ENCODE peak calls at places on chromosomes 7 and 10, in seven cellular contexts. T, E, M, I, D, L and S are unnamed samples.

GRCh38 chr10:59668081-59668480 is 41.6 kb downstream of the SLC16A9 start:
- DNase-seq in T (no peak), E (no peak), M (no peak), I (no peak), D (no peak), L (no peak), S (no peak)

GRCh38 chr7:140229591-140230516 is 53.1 kb upstream of the KDM7A start:
- DNase-seq in T (no peak), E (no peak), M (peak; percentile 80), I (peak; percentile 70), D (peak; percentile 63), L (no peak), S (no peak)

GRCh38 chr7:1811850-1812692 is 142.0 kb downstream of the ELFN1 start:
- DNase-seq in T (no peak), E (peak; percentile 63), M (no peak), I (no peak), D (peak; percentile 61), L (no peak), S (no peak)

GRCh38 chr7:108464743-108465142 is 8.5 kb upstream of the NRCAM start:
- DNase-seq in T (no peak), E (no peak), M (no peak), I (no peak), D (no peak), L (peak; percentile 45), S (no peak)

GRCh38 chr7:22860784-22861482 is 38.3 kb upstream of the TOMM7 start:
- DNase-seq in T (no peak), E (peak; percentile 32), M (no peak), I (peak; percentile 54), D (no peak), L (no peak), S (no peak)

GRCh38 chr7:48246073-48246472 is 74.8 kb downstream of the ABCA13 start:
- DNase-seq in T (peak; percentile 24), E (no peak), M (no peak), I (peak; percentile 45), D (no peak), L (no peak), S (no peak)

GRCh38 chr10:130023454-130024230 is 59.6 kb upstream of the EBF3 start:
- DNase-seq in T (no peak), E (peak; percentile 58), M (no peak), I (no peak), D (no peak), L (no peak), S (no peak)

GRCh38 chr10:127986543-127987466 is 79.9 kb downstream of the PTPRE start:
- DNase-seq in T (no peak), E (no peak), M (no peak), I (no peak), D (no peak), L (no peak), S (no peak)

GRCh38 chr7:65457705-65458104 is 84.0 kb downstream of the ZNF92 start:
- DNase-seq in T (no peak), E (no peak), M (no peak), I (no peak), D (no peak), L (no peak), S (no peak)

GRCh38 chr10:27252267-27253000 is 11.8 kb upstream of the ACBD5 start:
- DNase-seq in T (peak; percentile 29), E (peak; percentile 38), M (peak; percentile 85), I (peak; percentile 92), D (peak; percentile 91), L (peak; percentile 58), S (peak; percentile 59)

GRCh38 chr10:121378402-121378801 is 219.8 kb downstream of the FGFR2 start:
- DNase-seq in T (no peak), E (no peak), M (no peak), I (no peak), D (no peak), L (no peak), S (no peak)

GRCh38 chr10:132374612-132375011 is 22.4 kb upstream of the PWWP2B start:
- DNase-seq in T (no peak), E (no peak), M (no peak), I (no peak), D (no peak), L (no peak), S (no peak)

GRCh38 chr7:5223646-5224340 is 33.8 kb downstream of the WIPI2 start:
- DNase-seq in T (no peak), E (no peak), M (no peak), I (no peak), D (no peak), L (no peak), S (no peak)

GRCh38 chr10:43201545-43202131 is 63.4 kb downstream of the CSGALNACT2 start:
- DNase-seq in T (no peak), E (no peak), M (no peak), I (no peak), D (peak; percentile 17), L (no peak), S (no peak)

GRCh38 chr10:43233601-43234430 is 33.0 kb downstream of the RASGEF1A start:
- DNase-seq in T (no peak), E (no peak), M (no peak), I (no peak), D (no peak), L (no peak), S (no peak)

GRCh38 chr7:100639995-100640394 is 1.4 kb downstream of the TFR2 start:
- DNase-seq in T (no peak), E (no peak), M (no peak), I (no peak), D (no peak), L (no peak), S (no peak)

GRCh38 chr7:100641463-100641859 is at the start of gene TFR2:
- DNase-seq in T (no peak), E (no peak), M (no peak), I (no peak), D (no peak), L (no peak), S (no peak)

GRCh38 chr7:100642534-100642907 is 1.2 kb upstream of the TFR2 start:
- DNase-seq in T (no peak), E (no peak), M (peak; percentile 70), I (peak; percentile 73), D (peak; percentile 82), L (no peak), S (no peak)

GRCh38 chr7:100640438-100641410 is 628 bp downstream of the TFR2 start:
- DNase-seq in T (no peak), E (no peak), M (no peak), I (no peak), D (no peak), L (no peak), S (no peak)

DNA sequence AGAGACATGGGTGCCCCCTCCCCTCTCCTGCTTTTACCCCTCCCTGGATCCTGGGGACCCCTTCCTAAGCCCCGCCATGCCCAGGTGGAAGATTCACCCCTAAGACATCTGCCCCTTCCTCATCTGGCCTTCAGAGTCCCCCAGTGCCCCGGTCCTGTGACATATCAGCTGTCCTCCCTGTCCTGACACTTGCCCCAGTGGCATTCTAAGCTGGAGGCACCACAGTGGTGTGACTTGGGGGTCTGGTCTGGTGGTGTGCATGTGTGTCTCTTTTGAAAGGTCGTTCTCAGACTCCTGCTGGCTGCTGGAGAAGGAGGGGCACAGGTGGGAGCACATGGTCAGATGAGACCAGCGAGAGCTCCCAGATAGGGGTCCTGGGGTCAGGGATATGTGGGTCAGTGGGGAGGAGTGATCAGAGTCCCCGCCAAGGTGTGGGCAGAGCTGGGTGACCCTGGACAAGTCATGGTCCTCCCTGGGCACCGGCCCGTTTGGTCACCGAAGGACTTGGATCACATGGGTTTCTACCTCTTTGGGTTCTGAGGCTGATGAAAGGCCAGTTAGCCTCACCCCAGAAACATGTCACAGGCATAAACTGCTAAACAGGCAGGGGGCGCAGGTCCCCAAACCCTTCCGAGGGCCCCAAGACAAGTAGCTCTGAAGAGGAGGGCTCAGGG is 645 bp upstream of the TFR2 start:
- DNase-seq in T (no peak), E (no peak), M (no peak), I (peak; percentile 23), D (no peak), L (no peak), S (no peak)
- TF ChIP-seq CTCF in T (no peak), E (no peak), M (no peak), I (no peak), D (no peak), L (no peak), S (peak; percentile 11)

DNA sequence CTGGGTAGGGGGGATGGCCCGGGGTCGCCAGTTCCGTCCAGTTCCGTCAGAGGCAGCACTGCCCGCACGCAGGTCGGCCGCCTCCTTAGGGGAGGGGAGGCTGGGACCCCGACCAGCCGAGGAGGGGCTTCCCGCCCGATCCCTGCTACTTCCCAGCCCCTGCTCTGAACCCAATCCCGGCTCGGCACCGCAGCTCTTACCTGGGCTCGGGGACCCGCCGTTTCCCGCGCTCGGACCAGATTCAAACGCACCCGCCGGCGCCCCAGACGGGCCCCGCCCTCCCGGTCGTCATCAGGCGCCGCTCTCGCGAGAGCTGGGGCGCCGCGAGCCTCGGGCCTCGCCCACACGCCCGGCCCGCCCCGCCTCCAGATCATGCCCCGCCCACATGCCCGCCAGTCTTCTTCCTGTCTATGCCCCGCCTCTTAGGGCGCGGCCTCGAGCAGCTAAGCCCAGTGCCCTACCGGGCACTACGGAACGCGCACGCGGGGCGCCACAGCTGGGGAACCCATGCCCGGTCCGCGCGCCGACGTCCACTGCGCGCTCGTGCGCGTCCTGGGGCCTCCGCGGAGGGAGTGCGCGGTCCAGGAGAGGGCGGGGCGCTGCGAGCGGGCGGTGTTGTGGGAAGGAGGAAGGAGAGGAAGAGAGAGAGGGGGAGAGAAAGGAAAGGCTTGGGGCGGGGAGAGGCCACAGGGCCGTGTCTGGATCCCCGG is at the start of gene NCAPG2:
- DNase-seq in T (peak; percentile 98), E (peak; percentile 92), M (peak; percentile 97), I (peak; percentile 99), D (peak; percentile 99), L (peak; percentile 98), S (peak; percentile 91)
- TF ChIP-seq CTCF in T (no peak), E (peak; percentile 38), M (no peak), I (no peak), D (no peak), L (no peak), S (peak; percentile 5)

DNA sequence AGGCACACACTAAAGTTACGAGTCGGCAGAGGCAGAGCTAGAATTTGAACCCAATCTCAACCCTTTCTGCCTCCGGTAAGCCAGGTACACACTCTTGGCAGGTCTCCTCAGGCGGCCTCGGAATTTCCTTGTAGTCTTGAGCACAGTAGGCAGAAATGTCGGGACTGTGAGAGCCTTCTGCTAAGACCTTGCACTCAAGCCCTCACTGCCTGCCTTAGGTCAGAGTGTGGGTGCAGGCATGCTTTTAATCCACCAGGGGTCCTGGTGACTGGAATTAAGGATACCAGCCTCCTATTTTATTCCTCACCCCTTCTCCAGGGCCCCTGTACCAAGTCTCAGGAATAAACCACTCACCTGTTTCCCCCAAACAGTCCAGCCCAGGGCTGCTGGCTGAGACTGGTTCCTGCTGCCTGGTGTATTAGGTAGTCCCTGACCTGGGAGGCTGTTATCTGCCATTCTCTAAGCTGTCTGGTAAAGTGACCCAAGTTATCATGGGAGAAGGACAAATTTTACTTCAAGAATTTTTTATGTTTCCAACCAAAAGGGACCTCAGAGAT is 855 bp downstream of the ATP6V1F start:
- DNase-seq in T (peak; percentile 69), E (peak; percentile 63), M (peak; percentile 36), I (peak; percentile 80), D (peak; percentile 80), L (peak; percentile 75), S (no peak)
- TF ChIP-seq CTCF in T (peak; percentile 65), E (peak; percentile 68), M (peak; percentile 59), I (peak; percentile 62), D (peak; percentile 33), L (peak; percentile 47), S (peak; percentile 76)

DNA sequence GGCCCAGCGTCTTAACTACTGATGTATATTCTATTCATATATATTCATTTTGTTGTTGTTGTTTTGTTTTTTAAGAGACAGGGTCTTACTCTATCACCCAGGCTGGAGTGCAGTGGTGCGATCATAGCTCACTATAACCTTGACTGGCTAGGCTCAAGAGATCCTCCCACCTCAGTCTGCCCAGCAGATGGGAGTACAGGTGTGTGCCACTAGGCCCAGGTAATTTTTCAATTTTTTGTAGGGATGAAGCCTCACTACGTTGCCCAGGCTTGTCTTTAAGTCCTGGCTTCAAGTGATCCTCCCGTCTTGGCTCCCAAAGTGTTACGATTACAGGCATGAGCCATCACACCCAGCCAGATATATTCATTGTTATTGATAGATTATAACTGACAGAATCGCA is 12.9 kb upstream of the STN1 start:
- DNase-seq in T (no peak), E (peak; percentile 29), M (no peak), I (no peak), D (no peak), L (no peak), S (no peak)
- TF ChIP-seq CTCF in T (no peak), E (peak; percentile 51), M (no peak), I (no peak), D (no peak), L (no peak), S (no peak)